ENCODE peak calls at places on chromosomes 16 and 17, in nine cellular contexts. One of them, this sample, is unnamed.

GRCh38 chr16:69131167-69131748 is 1.1 kb downstream of the CHTF8 start:
- DNase-seq in esophagus squamous epithelium: no peak
- DNase-seq in right lobe of liver: no peak
- DNase-seq in body of pancreas: no peak
- DNase-seq in ovary: peak; percentile 35
- DNase-seq in A549: peak; percentile 54
- DNase-seq in uterus: no peak
- DNase-seq in HepG2: no peak
- DNase-seq in K562: peak; percentile 83
- DNase-seq in this sample: no peak

GRCh38 chr17:80858301-80859003 is 133.2 kb upstream of the CHMP6 start:
- DNase-seq in esophagus squamous epithelium: no peak
- DNase-seq in right lobe of liver: no peak
- DNase-seq in body of pancreas: no peak
- DNase-seq in ovary: no peak
- DNase-seq in A549: no peak
- DNase-seq in uterus: no peak
- DNase-seq in HepG2: no peak
- DNase-seq in K562: no peak
- DNase-seq in this sample: no peak

GRCh38 chr16:81836279-81837054 is 57.4 kb downstream of the PLCG2 start:
- DNase-seq in esophagus squamous epithelium: no peak
- DNase-seq in right lobe of liver: no peak
- DNase-seq in body of pancreas: no peak
- DNase-seq in ovary: no peak
- DNase-seq in A549: no peak
- DNase-seq in uterus: no peak
- DNase-seq in HepG2: no peak
- DNase-seq in K562: no peak
- DNase-seq in this sample: no peak

GRCh38 chr17:31702040-31702439 is 157.0 kb downstream of the COPRS start:
- DNase-seq in esophagus squamous epithelium: no peak
- DNase-seq in right lobe of liver: no peak
- DNase-seq in body of pancreas: no peak
- DNase-seq in ovary: no peak
- DNase-seq in A549: no peak
- DNase-seq in uterus: no peak
- DNase-seq in HepG2: no peak
- DNase-seq in K562: no peak
- DNase-seq in this sample: no peak

GRCh38 chr17:21250719-21251305 is 2.4 kb downstream of the NATD1 start:
- DNase-seq in esophagus squamous epithelium: no peak
- DNase-seq in right lobe of liver: no peak
- DNase-seq in body of pancreas: no peak
- DNase-seq in ovary: no peak
- DNase-seq in A549: no peak
- DNase-seq in uterus: no peak
- DNase-seq in HepG2: no peak
- DNase-seq in K562: no peak
- DNase-seq in this sample: no peak

GRCh38 chr16:15607700-15608396 is 35.1 kb downstream of the MARF1 start:
- DNase-seq in esophagus squamous epithelium: no peak
- DNase-seq in right lobe of liver: peak; percentile 76
- DNase-seq in body of pancreas: no peak
- DNase-seq in ovary: peak; percentile 63
- DNase-seq in A549: no peak
- DNase-seq in uterus: no peak
- DNase-seq in HepG2: peak; percentile 67
- DNase-seq in K562: no peak
- DNase-seq in this sample: no peak

GRCh38 chr17:61314368-61315078 is 85.1 kb upstream of the TBX2 start:
- DNase-seq in esophagus squamous epithelium: no peak
- DNase-seq in right lobe of liver: no peak
- DNase-seq in body of pancreas: no peak
- DNase-seq in ovary: peak; percentile 66
- DNase-seq in A549: no peak
- DNase-seq in uterus: peak; percentile 69
- DNase-seq in HepG2: no peak
- DNase-seq in K562: no peak
- DNase-seq in this sample: no peak

GRCh38 chr17:50117202-50118040 is 12.5 kb downstream of the SAMD14 start:
- DNase-seq in esophagus squamous epithelium: no peak
- DNase-seq in right lobe of liver: peak; percentile 70
- DNase-seq in body of pancreas: peak; percentile 77
- DNase-seq in ovary: peak; percentile 83
- DNase-seq in A549: peak; percentile 78
- DNase-seq in uterus: no peak
- DNase-seq in HepG2: peak; percentile 51
- DNase-seq in K562: peak; percentile 78
- DNase-seq in this sample: no peak

GRCh38 chr17:49964539-49965521 is 4.2 kb upstream of the DLX4 start:
- DNase-seq in esophagus squamous epithelium: no peak
- DNase-seq in right lobe of liver: no peak
- DNase-seq in body of pancreas: no peak
- DNase-seq in ovary: no peak
- DNase-seq in A549: no peak
- DNase-seq in uterus: no peak
- DNase-seq in HepG2: no peak
- DNase-seq in K562: no peak
- DNase-seq in this sample: no peak

GRCh38 chr17:78924481-78925151 is 571 bp downstream of the TIMP2 start:
- DNase-seq in esophagus squamous epithelium: no peak
- DNase-seq in right lobe of liver: no peak
- DNase-seq in body of pancreas: no peak
- DNase-seq in ovary: peak; percentile 77
- DNase-seq in A549: no peak
- DNase-seq in uterus: no peak
- DNase-seq in HepG2: no peak
- DNase-seq in K562: no peak
- DNase-seq in this sample: no peak

GRCh38 chr16:70522216-70523000 is 946 bp downstream of the COG4 start:
- DNase-seq in esophagus squamous epithelium: no peak
- DNase-seq in right lobe of liver: no peak
- DNase-seq in body of pancreas: no peak
- DNase-seq in ovary: no peak
- DNase-seq in A549: no peak
- DNase-seq in uterus: no peak
- DNase-seq in HepG2: no peak
- DNase-seq in K562: no peak
- DNase-seq in this sample: no peak

GRCh38 chr16:1543085-1543896 is 9.8 kb downstream of the TMEM204 start:
- DNase-seq in esophagus squamous epithelium: no peak
- DNase-seq in right lobe of liver: peak; percentile 77
- DNase-seq in body of pancreas: peak; percentile 36
- DNase-seq in ovary: no peak
- DNase-seq in A549: peak; percentile 51
- DNase-seq in uterus: peak; percentile 79
- DNase-seq in HepG2: peak; percentile 39
- DNase-seq in K562: peak; percentile 84
- DNase-seq in this sample: peak; percentile 46

DNA sequence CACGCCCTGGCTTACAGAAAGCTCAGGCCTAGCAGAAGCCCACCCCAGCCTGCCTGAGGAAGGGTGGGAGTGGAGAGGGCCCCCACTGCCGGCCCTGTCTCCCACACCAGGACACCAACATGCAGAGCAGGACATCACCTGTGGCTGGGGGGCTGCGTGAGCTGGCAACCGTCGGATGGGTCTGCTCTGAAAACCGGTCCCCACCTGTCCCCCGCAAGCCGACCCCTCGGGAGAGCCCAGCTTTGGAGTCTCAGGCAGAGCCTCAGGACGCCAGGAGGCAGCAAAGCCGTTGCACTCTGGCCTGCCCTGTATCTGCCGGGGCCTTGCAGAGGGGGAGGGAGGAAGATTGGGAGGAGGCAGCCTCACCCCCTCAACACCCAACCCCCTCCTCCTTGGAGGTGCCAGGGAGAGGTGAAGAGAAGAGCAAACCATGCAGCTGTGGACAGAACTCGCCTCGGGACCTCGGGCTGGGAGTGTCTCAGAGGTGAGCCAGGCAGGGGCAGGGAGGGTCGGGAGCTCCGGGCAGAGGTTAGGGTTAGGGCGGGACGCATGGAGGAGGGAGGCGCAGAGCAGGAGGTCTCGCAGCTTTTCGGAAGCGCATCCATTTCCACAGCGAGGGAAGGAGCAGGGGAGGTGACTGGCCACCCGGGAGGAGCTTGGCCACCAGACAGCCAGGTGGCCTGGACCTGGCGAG is 30.4 kb upstream of the ZC3H18 start:
- DNase-seq in esophagus squamous epithelium: no peak
- DNase-seq in right lobe of liver: no peak
- DNase-seq in body of pancreas: peak; percentile 63
- DNase-seq in ovary: no peak
- DNase-seq in A549: no peak
- DNase-seq in uterus: no peak
- DNase-seq in HepG2: no peak
- DNase-seq in K562: no peak
- DNase-seq in this sample: no peak
- TF ChIP-seq CTCF in esophagus squamous epithelium: no peak
- TF ChIP-seq CTCF in right lobe of liver: no peak
- TF ChIP-seq CTCF in body of pancreas: peak; percentile 4
- TF ChIP-seq CTCF in ovary: no peak
- TF ChIP-seq CTCF in A549: no peak
- TF ChIP-seq CTCF in uterus: no peak
- TF ChIP-seq CTCF in HepG2: peak; percentile 61
- TF ChIP-seq CTCF in K562: peak; percentile 27
- TF ChIP-seq CTCF in this sample: no peak

DNA sequence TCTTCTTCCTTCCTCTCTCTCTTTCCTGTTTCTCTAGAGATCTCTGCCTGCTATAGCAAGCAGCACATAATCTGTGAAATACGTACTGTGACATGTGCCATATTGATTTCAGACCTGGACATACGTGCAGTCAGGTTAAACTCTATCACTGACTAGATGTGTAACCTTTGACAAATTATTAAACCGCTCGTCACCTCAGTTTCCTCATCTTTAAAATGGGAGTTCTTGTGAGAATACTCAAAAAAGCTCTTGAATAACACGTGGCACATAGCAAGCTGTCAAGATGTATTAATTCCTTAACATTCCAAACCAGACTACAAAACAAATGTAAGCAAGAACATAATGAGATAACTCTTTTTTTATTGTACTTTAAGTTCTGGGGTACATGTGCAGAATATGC is 170.0 kb downstream of the PHKB start:
- DNase-seq in esophagus squamous epithelium: no peak
- DNase-seq in right lobe of liver: no peak
- DNase-seq in body of pancreas: no peak
- DNase-seq in ovary: no peak
- DNase-seq in A549: no peak
- DNase-seq in uterus: no peak
- DNase-seq in HepG2: no peak
- DNase-seq in K562: no peak
- DNase-seq in this sample: no peak
- TF ChIP-seq POLR2A in esophagus squamous epithelium: no peak
- TF ChIP-seq POLR2A in right lobe of liver: no peak
- TF ChIP-seq POLR2A in body of pancreas: no peak
- TF ChIP-seq POLR2A in ovary: no peak
- TF ChIP-seq POLR2A in A549: no peak
- TF ChIP-seq POLR2A in uterus: no peak
- TF ChIP-seq POLR2A in HepG2: no peak
- TF ChIP-seq POLR2A in K562: no peak
- TF ChIP-seq POLR2A in this sample: no peak

DNA sequence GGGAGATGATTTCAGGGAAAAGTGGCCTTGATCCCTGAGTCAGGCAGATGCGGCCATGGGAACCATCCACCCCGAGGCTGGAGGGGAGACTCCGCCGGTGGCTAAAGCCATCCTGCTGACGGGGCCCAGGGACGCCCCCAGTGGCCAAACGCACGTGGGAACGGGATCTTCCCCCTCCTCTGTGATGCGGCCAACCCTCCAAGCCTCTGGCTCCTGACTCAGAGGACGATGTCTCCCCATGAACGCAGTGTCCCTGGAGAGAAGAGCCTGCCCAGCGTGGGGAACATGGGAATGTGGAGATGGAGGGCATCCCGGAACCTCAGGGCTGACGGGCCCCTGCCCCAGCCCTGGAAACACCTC is 25.0 kb downstream of the SLC7A5 start:
- DNase-seq in esophagus squamous epithelium: no peak
- DNase-seq in right lobe of liver: no peak
- DNase-seq in body of pancreas: no peak
- DNase-seq in ovary: peak; percentile 62
- DNase-seq in A549: no peak
- DNase-seq in uterus: no peak
- DNase-seq in HepG2: no peak
- DNase-seq in K562: no peak
- DNase-seq in this sample: no peak
- TF ChIP-seq CTCF in esophagus squamous epithelium: no peak
- TF ChIP-seq CTCF in right lobe of liver: no peak
- TF ChIP-seq CTCF in body of pancreas: no peak
- TF ChIP-seq CTCF in ovary: no peak
- TF ChIP-seq CTCF in A549: peak; percentile 14
- TF ChIP-seq CTCF in uterus: no peak
- TF ChIP-seq CTCF in HepG2: peak; percentile 40
- TF ChIP-seq CTCF in K562: no peak
- TF ChIP-seq CTCF in this sample: no peak

GRCh38 chr16:86884256-86884655 is 305.9 kb downstream of the FOXL1 start:
- DNase-seq in esophagus squamous epithelium: no peak
- DNase-seq in right lobe of liver: no peak
- DNase-seq in body of pancreas: no peak
- DNase-seq in ovary: no peak
- DNase-seq in A549: no peak
- DNase-seq in uterus: no peak
- DNase-seq in HepG2: no peak
- DNase-seq in K562: no peak
- DNase-seq in this sample: no peak

GRCh38 chr16:86887416-86887815 is 309.1 kb downstream of the FOXL1 start:
- DNase-seq in esophagus squamous epithelium: no peak
- DNase-seq in right lobe of liver: no peak
- DNase-seq in body of pancreas: no peak
- DNase-seq in ovary: no peak
- DNase-seq in A549: no peak
- DNase-seq in uterus: no peak
- DNase-seq in HepG2: no peak
- DNase-seq in K562: no peak
- DNase-seq in this sample: no peak

GRCh38 chr16:86885139-86885538 is 306.8 kb downstream of the FOXL1 start:
- DNase-seq in esophagus squamous epithelium: no peak
- DNase-seq in right lobe of liver: no peak
- DNase-seq in body of pancreas: no peak
- DNase-seq in ovary: no peak
- DNase-seq in A549: no peak
- DNase-seq in uterus: no peak
- DNase-seq in HepG2: no peak
- DNase-seq in K562: no peak
- DNase-seq in this sample: no peak

GRCh38 chr16:86888240-86889044 is 310.1 kb downstream of the FOXL1 start:
- DNase-seq in esophagus squamous epithelium: no peak
- DNase-seq in right lobe of liver: no peak
- DNase-seq in body of pancreas: no peak
- DNase-seq in ovary: no peak
- DNase-seq in A549: peak; percentile 38
- DNase-seq in uterus: no peak
- DNase-seq in HepG2: no peak
- DNase-seq in K562: no peak
- DNase-seq in this sample: no peak

DNA sequence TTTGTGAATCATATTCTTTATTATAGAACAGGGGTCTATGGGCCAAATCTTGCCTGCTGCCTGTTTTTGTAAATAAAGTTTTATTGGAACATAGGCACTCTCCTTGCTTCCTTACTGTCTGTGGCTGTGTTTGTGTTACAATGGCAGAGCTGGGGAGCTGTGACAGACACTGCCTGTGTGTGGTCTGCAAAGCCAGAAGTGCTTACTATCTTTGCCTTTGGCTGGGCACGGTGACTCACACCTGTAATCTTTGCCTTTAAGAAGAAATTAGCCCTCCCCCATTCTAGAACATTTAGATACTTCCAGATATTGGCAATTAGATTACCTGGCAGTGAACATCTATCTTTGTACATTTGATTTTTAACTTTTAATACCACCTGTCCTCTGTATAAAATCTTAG is 308.3 kb downstream of the FOXL1 start:
- DNase-seq in esophagus squamous epithelium: no peak
- DNase-seq in right lobe of liver: no peak
- DNase-seq in body of pancreas: no peak
- DNase-seq in ovary: no peak
- DNase-seq in A549: no peak
- DNase-seq in uterus: no peak
- DNase-seq in HepG2: no peak
- DNase-seq in K562: no peak
- DNase-seq in this sample: no peak
- TF ChIP-seq POLR2A in esophagus squamous epithelium: no peak
- TF ChIP-seq POLR2A in right lobe of liver: no peak
- TF ChIP-seq POLR2A in body of pancreas: no peak
- TF ChIP-seq POLR2A in ovary: no peak
- TF ChIP-seq POLR2A in A549: no peak
- TF ChIP-seq POLR2A in uterus: no peak
- TF ChIP-seq POLR2A in HepG2: no peak
- TF ChIP-seq POLR2A in K562: no peak
- TF ChIP-seq POLR2A in this sample: no peak

This sample was measured in lower leg skin.